ENCODE peak calls at places on chromosomes 6 and 20, in eight cellular contexts. H is SK-N-SH, T is GM12878, C is Panc1, M is GM12892, S is stomach, D is HL-60, R is upper lobe of left lung. X is an unnamed sample.

GRCh38 chr6:118356054-118356453 is 192.0 kb upstream of the PLN start:
- DNase-seq in D (no peak), R (no peak), H (no peak), S (no peak), C (no peak), M (no peak), T (no peak), X (no peak)

GRCh38 chr6:67630146-67630545 is 1004.9 kb upstream of the ADGRB3 start:
- DNase-seq in D (peak), T (no peak), S (no peak), C (no peak), R (no peak), M (no peak), H (no peak), X (no peak)

GRCh38 chr6:56887086-56887485 is 67.8 kb upstream of the BEND6 start:
- DNase-seq in S (no peak), R (no peak), M (no peak), D (no peak), T (no peak), H (no peak), C (no peak), X (no peak)

GRCh38 chr6:137175157-137175889 is 1.9 kb upstream of the IL22RA2 start:
- DNase-seq in C (no peak), R (no peak), M (no peak), S (no peak), D (no peak), T (no peak), H (no peak), X (no peak)

GRCh38 chr6:13146429-13146828 is 181.9 kb downstream of the TBC1D7 start:
- DNase-seq in H (no peak), S (no peak), C (no peak), D (no peak), R (no peak), M (no peak), T (no peak), X (no peak)

GRCh38 chr20:1002682-1003561 is 811 bp upstream of the RSPO4 start:
- DNase-seq in S (no peak), H (peak), C (no peak), D (no peak), R (peak), T (no peak), M (no peak), X (no peak)

GRCh38 chr20:35773154-35773751 is 1.4 kb downstream of the PHF20 start:
- DNase-seq in D (peak), T (peak), S (peak), M (no peak), H (no peak), C (no peak), R (peak), X (peak)

GRCh38 chr6:74579794-74580193 is 626.1 kb downstream of the COL12A1 start:
- DNase-seq in S (no peak), H (no peak), T (no peak), D (no peak), R (no peak), C (no peak), M (no peak), X (no peak)

GRCh38 chr6:139540276-139540675 is 165.8 kb upstream of the CITED2 start:
- DNase-seq in H (no peak), M (no peak), R (peak), C (peak), T (peak), S (peak), D (peak), X (peak)

GRCh38 chr6:30378290-30378937 is 33.5 kb downstream of the RPP21 start:
- DNase-seq in C (no peak), M (no peak), R (no peak), T (no peak), S (no peak), D (no peak), H (no peak), X (no peak)

GRCh38 chr6:17485181-17485580 is 91.8 kb downstream of the CAP2 start:
- DNase-seq in M (no peak), T (no peak), S (no peak), H (no peak), D (no peak), C (no peak), R (no peak), X (no peak)

GRCh38 chr20:47558295-47558694 is 56.6 kb downstream of the NCOA3 start:
- DNase-seq in C (no peak), S (no peak), M (no peak), D (no peak), H (no peak), T (no peak), R (no peak), X (no peak)

GRCh38 chr6:149964243-149965190 is 774 bp downstream of the ULBP1 start:
- DNase-seq in C (no peak), H (peak), D (no peak), T (no peak), M (peak), R (no peak), S (no peak), X (no peak)

GRCh38 chr6:135586844-135587243 is 89.3 kb upstream of the AHI1 start:
- DNase-seq in S (no peak), D (no peak), H (no peak), C (no peak), M (no peak), R (peak), T (peak), X (no peak)

GRCh38 chr6:55998586-55998985 is 123.2 kb upstream of the BMP5 start:
- DNase-seq in R (no peak), T (no peak), M (no peak), D (no peak), S (no peak), H (no peak), C (no peak), X (no peak)

GRCh38 chr6:90038951-90039653 is 144.8 kb downstream of the GJA10 start:
- DNase-seq in T (no peak), H (no peak), S (no peak), D (no peak), C (no peak), M (no peak), R (no peak), X (peak)

GRCh38 chr6:163579880-163580295 is 165.4 kb downstream of the QKI start:
- DNase-seq in C (no peak), M (no peak), D (no peak), S (no peak), H (no peak), R (peak), T (no peak), X (no peak)

GRCh38 chr6:71410164-71410566 is 121.6 kb downstream of the OGFRL1 start:
- DNase-seq in R (no peak), T (peak), C (peak), M (no peak), S (peak), D (no peak), H (no peak), X (no peak)

GRCh38 chr6:90183587-90184333 is 112.9 kb downstream of the BACH2 start:
- DNase-seq in H (no peak), R (no peak), D (no peak), M (no peak), C (no peak), T (no peak), S (no peak), X (no peak)

GRCh38 chr20:38084425-38084951 is 50.9 kb downstream of the RPRD1B start:
- DNase-seq in S (no peak), R (no peak), T (no peak), D (no peak), M (no peak), C (no peak), H (no peak), X (no peak)
- TF ChIP-seq POLR2AphosphoS5 in S (peak), R (peak), T (no peak), D (no peak), M (no peak), C (no peak), H (no peak), X (peak)

DNA sequence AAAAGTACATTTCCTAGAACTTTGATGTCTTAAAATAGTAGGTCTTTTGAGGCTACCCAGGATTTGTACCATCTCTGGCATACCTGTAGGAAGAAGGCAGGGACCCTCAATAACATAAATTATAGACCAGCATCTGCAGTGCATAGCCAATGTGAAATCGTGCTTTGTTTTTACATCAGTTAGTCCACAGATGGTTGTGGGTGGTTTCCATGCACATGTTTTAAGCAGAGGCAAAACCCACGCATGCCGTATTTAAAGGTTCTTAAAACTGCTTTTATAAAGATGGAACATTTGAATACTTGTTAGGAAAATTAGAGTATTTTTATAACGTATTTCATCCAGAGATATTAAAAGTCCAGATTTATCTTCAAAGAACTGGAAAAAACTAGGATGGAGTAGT is 66.3 kb downstream of the SH3BGRL2 start:
- DNase-seq in T (no peak), R (no peak), D (no peak), H (no peak), S (no peak), M (no peak), C (no peak), X (no peak)
- TF ChIP-seq POLR2AphosphoS5 in T (no peak), R (no peak), D (no peak), H (no peak), S (no peak), M (no peak), C (no peak), X (no peak)

DNA sequence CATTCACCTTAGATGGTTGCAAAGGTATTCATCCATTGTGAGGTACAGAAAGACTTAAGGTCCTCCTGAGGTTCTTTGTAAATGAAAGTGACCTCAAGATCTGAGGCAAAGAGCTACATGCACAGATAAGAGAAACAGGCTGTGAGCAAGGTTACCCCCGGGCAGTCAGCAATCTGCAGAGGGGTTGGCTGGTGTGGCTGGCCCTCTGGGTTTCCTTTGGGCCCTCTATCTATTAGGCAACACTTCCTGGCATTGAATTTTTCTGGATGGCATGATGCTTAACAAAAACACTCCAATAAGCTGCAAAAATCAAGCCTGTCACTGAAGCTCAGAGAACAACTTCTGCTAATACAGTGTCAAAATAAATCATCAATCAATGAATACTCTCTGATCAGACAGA is 48.9 kb upstream of the RALGAPA2 start:
- DNase-seq in C (no peak), R (no peak), M (no peak), S (no peak), T (no peak), D (peak), H (no peak), X (no peak)
- TF ChIP-seq POLR2AphosphoS5 in C (no peak), R (no peak), M (no peak), S (no peak), T (no peak), D (no peak), H (no peak), X (no peak)

GRCh38 chr6:16206595-16207037 is 31.8 kb upstream of the GMPR start:
- DNase-seq in M (no peak), D (peak), S (peak), C (peak), H (peak), R (peak), T (no peak), X (peak)
- TF ChIP-seq POLR2AphosphoS5 in M (no peak), D (no peak), S (no peak), C (no peak), H (no peak), R (no peak), T (no peak), X (no peak)

DNA sequence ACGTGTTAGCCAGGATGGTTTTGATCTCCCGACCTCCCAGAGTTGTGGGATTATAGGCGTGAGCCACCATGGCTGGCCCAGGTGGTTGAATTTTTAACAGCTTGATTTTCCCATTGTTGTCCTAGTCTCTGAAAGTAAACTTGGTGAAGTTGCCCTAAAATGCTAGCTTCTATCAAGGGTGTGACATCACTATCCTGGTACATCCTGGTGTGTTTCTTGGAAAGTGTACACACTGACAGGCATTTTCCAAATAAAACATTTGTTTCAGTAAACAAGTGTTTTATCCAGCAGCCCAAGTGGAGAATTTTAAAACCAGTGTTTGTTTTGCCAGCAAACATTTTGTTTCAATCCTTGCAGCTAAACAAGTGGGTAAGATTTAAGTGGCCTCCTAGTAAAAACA is 40.5 kb upstream of the RREB1 start:
- DNase-seq in R (no peak), H (no peak), C (no peak), D (no peak), M (no peak), S (no peak), T (no peak), X (no peak)
- TF ChIP-seq POLR2AphosphoS5 in R (no peak), H (no peak), C (no peak), D (no peak), M (no peak), S (no peak), T (no peak), X (no peak)

GRCh38 chr6:32576261-32576660 is 13.4 kb downstream of the HLA-DRB1 start:
- DNase-seq in T (no peak), R (no peak), M (no peak), D (no peak), S (no peak), H (no peak), C (no peak), X (no peak)
- TF ChIP-seq POLR2AphosphoS5 in T (peak), R (no peak), M (peak), D (no peak), S (no peak), H (no peak), C (no peak), X (no peak)

DNA sequence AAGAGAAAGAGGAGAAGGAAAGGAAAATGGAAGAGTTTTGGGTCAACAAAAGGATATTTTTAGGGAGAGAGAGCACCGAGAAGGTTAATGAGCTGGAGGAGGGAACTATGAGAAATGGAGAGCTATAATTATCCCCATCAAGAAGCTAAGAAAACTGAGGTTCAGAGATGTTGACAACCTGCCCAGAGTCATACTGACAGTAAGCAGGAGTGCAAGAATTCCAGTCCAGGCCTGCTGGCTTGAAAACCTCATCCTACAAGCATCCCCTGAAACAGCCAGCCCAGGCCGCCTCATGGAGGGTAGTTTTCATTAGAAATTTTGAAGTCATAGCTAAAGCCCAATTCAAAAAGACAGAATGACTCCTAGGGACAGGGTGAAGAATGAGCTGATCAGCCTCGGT is 172.1 kb upstream of the LRFN2 start:
- DNase-seq in R (no peak), M (no peak), C (no peak), H (no peak), S (no peak), T (no peak), D (no peak), X (no peak)
- TF ChIP-seq POLR2AphosphoS5 in R (no peak), M (no peak), C (no peak), H (no peak), S (no peak), T (no peak), D (no peak), X (no peak)

DNA sequence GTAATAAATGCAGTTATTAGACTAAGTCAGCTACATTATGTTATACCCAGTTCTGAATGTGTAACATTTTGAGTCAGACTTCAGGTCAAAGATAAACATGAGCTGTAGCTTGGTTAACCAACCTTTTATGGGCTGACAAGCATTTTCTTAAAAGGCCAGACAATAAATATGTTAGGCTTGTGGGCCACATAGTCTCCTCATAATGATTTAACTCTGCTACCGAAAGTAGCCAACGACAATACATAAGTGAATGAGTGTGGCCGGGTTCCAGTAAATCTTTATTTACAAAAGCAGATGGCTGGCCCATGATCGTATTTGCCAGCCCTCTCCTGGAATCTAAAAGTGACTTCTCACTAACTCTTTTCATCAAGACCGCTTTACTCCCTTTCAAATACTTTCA is 49.9 kb downstream of the ATG5 start:
- DNase-seq in C (no peak), D (no peak), T (no peak), M (no peak), R (no peak), S (no peak), H (no peak), X (no peak)
- TF ChIP-seq POLR2AphosphoS5 in C (no peak), D (no peak), T (no peak), M (no peak), R (no peak), S (no peak), H (no peak), X (no peak)

DNA sequence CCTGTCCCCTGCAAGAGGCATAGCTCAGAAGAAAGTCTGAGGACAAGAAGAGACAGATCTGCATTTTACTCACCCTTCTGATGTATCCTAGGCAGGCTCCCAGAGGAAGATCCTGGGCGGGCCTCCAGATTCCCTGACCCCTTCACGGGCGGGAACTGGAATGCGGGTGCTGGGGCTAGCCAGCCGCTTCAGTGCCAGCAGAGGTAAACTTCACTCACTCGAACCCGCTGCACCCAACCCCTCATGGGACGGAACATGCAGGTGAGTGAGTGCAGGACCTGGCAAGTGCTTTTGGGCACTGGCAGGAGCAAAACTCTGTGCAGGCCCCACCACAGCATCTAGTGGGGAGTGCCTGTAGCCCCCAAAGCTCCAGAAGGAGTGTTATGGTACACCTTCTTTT is 171.8 kb downstream of the MMS22L start:
- DNase-seq in H (no peak), D (no peak), C (no peak), S (no peak), R (no peak), M (no peak), T (no peak), X (no peak)
- TF ChIP-seq POLR2AphosphoS5 in H (no peak), D (no peak), C (no peak), S (no peak), R (no peak), M (no peak), T (no peak), X (no peak)

X was measured in transverse colon.